ENCODE peak calls at places on chromosomes 7 and 10, in ten cellular contexts. O is hepatocyte, H is lower leg skin, I is brain microvascular endothelial cell, P is GM12865, V is MM.1S, F is AG04450, J is fibroblast of mammary gland, D is cardiac muscle cell, K is HFFc6. X is an unnamed sample.

GRCh38 chr7:96061844-96062243 is 260.1 kb downstream of the SLC25A13 start:
- DNase-seq in D (peak), J (peak), O (peak), H (no peak), V (no peak), F (no peak), K (no peak), P (no peak), I (no peak), X (no peak)

GRCh38 chr7:54792383-54792782 is 33.4 kb upstream of the SEC61G start:
- DNase-seq in V (no peak), O (no peak), D (no peak), H (no peak), I (no peak), F (no peak), J (no peak), P (no peak), K (no peak), X (no peak)

GRCh38 chr7:55794527-55794926 is 68.0 kb downstream of the SEPTIN14 start:
- DNase-seq in O (no peak), D (no peak), V (no peak), P (no peak), H (no peak), I (no peak), K (no peak), J (peak), F (no peak), X (no peak)

GRCh38 chr10:98815039-98815660 is 368.4 kb upstream of the HPS1 start:
- DNase-seq in J (no peak), V (no peak), O (no peak), P (no peak), D (no peak), I (no peak), H (no peak), K (no peak), F (no peak), X (no peak)

GRCh38 chr10:102254426-102254825 is 9.1 kb downstream of the GBF1 start:
- DNase-seq in J (no peak), I (no peak), H (no peak), D (no peak), K (no peak), O (no peak), F (no peak), V (no peak), P (no peak), X (no peak)

GRCh38 chr7:155761162-155761561 is 51.1 kb downstream of the SHH start:
- DNase-seq in F (no peak), K (no peak), I (no peak), J (no peak), V (no peak), H (no peak), P (no peak), D (no peak), O (no peak), X (no peak)

GRCh38 chr10:13276749-13277394 is 23.0 kb downstream of the PHYH start:
- DNase-seq in O (no peak), K (peak), V (no peak), I (peak), F (no peak), H (no peak), D (peak), J (peak), P (no peak), X (no peak)

GRCh38 chr7:151064993-151065392 is 5.6 kb downstream of the SLC4A2 start:
- DNase-seq in I (no peak), P (no peak), H (no peak), K (no peak), D (no peak), V (no peak), F (no peak), O (no peak), J (no peak), X (no peak)

GRCh38 chr7:74405191-74405898 is 48.4 kb upstream of the GTF2IRD1 start:
- DNase-seq in F (no peak), P (no peak), H (no peak), K (no peak), D (no peak), J (peak), O (no peak), I (peak), V (peak), X (no peak)

GRCh38 chr10:124646483-124647352 is 97.5 kb downstream of the FAM53B start:
- DNase-seq in F (peak), P (no peak), I (peak), J (peak), D (peak), H (peak), O (peak), K (peak), V (no peak), X (no peak)

GRCh38 chr7:83149466-83149865 is 13.2 kb downstream of the PCLO start:
- DNase-seq in O (no peak), I (peak), V (no peak), P (no peak), D (peak), H (no peak), K (no peak), J (no peak), F (no peak), X (no peak)

GRCh38 chr10:26755443-26755903 is 58.0 kb downstream of the PDSS1 start:
- DNase-seq in O (peak), K (peak), D (peak), V (peak), H (no peak), F (no peak), P (peak), I (peak), J (peak), X (peak)

GRCh38 chr10:58438340-58438739 is 53.1 kb downstream of the TFAM start:
- DNase-seq in O (no peak), J (peak), D (peak), V (no peak), K (peak), P (no peak), I (peak), H (no peak), F (no peak), X (no peak)

GRCh38 chr7:137935849-137936508 is 65.9 kb downstream of the CREB3L2 start:
- DNase-seq in J (peak), O (no peak), H (no peak), P (peak), K (no peak), D (no peak), I (no peak), F (no peak), V (peak), X (no peak)

GRCh38 chr10:2619472-2619871 is 447.9 kb upstream of the PFKP start:
- DNase-seq in K (no peak), D (no peak), I (no peak), O (peak), J (no peak), F (no peak), V (no peak), P (peak), H (no peak), X (no peak)

GRCh38 chr10:49165259-49165658 is 22.9 kb downstream of the TMEM273 start:
- DNase-seq in O (no peak), F (no peak), V (no peak), J (no peak), P (no peak), H (no peak), K (no peak), D (no peak), I (no peak), X (no peak)

DNA sequence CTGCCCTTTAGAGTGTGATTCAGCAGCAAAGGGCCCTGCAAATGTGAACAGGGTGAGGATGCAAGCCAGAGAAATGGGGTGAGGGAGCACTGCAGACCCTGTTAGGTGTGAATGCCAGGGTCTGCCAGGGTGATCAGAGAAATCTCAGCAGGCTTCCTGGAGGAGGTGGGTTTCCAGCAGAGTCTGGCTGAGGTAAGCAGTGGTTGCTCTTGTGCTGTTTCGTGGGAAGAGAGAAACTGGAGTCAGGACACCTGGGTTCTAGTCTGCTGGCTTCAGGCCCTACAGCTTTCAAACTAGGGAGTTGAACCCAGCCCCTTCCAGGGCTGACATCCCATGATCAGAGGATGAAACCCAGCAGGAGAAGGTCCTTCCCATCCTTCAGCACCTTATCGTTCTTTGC is 116.7 kb downstream of the CDH23 start:
- DNase-seq in H (no peak), D (no peak), I (no peak), V (no peak), P (no peak), J (no peak), K (no peak), O (no peak), F (no peak), X (no peak)
- TF ChIP-seq CTCF in H (no peak), D (no peak), I (no peak), V (no peak), P (no peak), J (no peak), K (no peak), O (no peak), F (no peak), X (no peak)

DNA sequence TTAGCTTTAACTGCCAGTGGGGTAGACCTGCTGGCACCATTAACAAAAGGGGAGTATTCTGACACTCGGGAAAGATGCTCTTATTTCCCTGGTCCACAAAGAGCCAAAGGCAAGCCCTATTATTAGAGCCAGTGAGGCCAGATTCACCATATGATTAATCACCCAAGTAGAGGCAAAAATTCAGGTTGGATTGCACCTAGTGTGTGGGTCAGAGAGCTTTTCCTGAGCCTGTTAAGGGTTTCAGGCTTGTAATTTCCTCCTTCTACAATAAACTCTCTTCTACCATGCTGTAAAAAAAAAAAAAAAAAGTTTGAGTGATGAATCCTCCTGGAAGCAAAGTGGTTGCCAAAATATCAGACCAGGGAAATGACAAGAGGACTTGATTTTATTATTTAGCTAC is 163.5 kb downstream of the MBL2 start:
- DNase-seq in D (no peak), K (no peak), P (no peak), F (no peak), H (no peak), I (no peak), J (no peak), O (no peak), V (no peak), X (no peak)
- TF ChIP-seq CTCF in D (no peak), K (no peak), P (no peak), F (no peak), H (no peak), I (no peak), J (no peak), O (no peak), V (no peak), X (no peak)

DNA sequence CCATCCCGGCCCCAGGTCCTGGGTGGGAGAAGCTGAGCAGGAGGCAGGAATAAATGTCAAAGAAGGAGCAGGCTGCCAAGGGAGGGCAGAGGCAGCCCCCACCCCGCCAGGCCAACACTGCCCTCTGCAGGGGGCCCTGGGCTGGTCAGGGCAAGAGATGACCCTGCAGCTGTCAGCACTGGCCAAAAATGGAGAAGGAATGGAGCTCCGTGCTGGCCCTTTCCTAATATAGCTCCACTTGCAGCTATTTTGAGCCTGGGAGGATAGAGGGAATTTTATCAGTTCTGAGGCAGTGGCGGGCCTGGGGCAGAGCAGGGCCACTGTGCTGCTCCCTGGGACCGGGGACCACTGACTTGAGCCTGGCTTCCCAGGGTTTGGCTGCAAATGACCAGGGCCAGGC is 16.0 kb downstream of the LDB3 start:
- DNase-seq in F (no peak), P (no peak), V (no peak), I (peak), K (peak), J (no peak), H (no peak), O (peak), D (peak), X (no peak)
- TF ChIP-seq CTCF in F (peak), P (no peak), V (peak), I (peak), K (peak), J (no peak), H (no peak), O (peak), D (peak), X (no peak)

GRCh38 chr7:10889266-10889898 is 84.3 kb upstream of the PHF14 start:
- DNase-seq in V (peak), J (peak), F (peak), D (peak), P (peak), O (peak), K (peak), H (no peak), I (peak), X (peak)
- TF ChIP-seq CTCF in V (peak), J (peak), F (peak), D (peak), P (peak), O (peak), K (peak), H (no peak), I (peak), X (peak)

GRCh38 chr10:91296471-91296870 is 76.0 kb downstream of the PCGF5 start:
- DNase-seq in O (no peak), F (no peak), I (no peak), J (peak), D (peak), P (peak), V (peak), K (no peak), H (no peak), X (peak)

GRCh38 chr10:91300011-91300575 is 79.6 kb downstream of the PCGF5 start:
- DNase-seq in K (no peak), I (no peak), O (no peak), P (no peak), V (no peak), F (no peak), J (no peak), H (no peak), D (no peak), X (no peak)

GRCh38 chr10:91294134-91294906 is 73.9 kb downstream of the PCGF5 start:
- DNase-seq in P (no peak), I (no peak), V (no peak), K (no peak), J (no peak), D (no peak), O (no peak), F (no peak), H (no peak), X (no peak)

GRCh38 chr10:91295346-91295745 is 74.9 kb downstream of the PCGF5 start:
- DNase-seq in V (no peak), J (no peak), O (no peak), I (no peak), D (no peak), F (no peak), P (no peak), H (no peak), K (no peak), X (no peak)

DNA sequence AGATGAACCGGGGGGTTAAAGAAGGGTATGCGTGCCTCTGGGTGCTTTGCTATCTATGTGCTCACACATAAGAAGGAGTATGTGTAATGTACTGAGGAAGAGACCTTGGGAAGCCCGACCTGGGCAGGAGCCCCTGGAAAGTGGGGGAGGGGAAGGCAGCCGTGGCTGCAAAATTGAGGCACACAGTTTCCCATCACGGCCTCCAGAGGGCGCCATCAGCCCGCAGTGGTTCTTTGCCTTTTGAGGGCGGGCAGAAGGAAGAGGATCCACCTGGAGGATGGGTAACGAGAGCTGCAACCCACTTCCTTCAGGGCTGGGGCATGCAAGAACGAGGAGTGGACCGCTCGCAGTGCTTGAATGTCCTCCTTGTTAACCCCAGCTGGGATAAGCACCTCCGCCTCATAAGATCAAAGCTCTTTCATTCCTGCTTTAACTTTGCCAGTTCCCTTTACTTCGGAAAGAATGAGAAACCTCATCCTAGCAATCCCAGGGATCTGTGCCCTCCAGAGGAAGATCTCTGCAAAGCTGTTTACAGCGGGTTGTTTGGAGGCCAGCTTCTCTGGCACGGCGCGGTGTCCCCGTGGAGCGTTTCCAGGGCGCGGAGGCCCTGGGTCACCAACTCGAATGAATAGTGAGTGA is 77.9 kb downstream of the PCGF5 start:
- DNase-seq in F (peak), P (peak), H (peak), I (peak), K (peak), O (peak), V (peak), D (peak), J (peak), X (peak)
- TF ChIP-seq CTCF in F (peak), P (peak), H (no peak), I (peak), K (peak), O (peak), V (peak), D (peak), J (peak), X (peak)

X was measured in GM13976.